ENCODE peak calls at places on chromosomes 1 and 21, in nine cellular contexts. One of them, this sample, is unnamed.
A peak's percentile ranks its signal among the peaks of the same experiment; 100 is the strongest.

GRCh38 chr1:65002508-65003315 is 36.4 kb upstream of the JAK1 start:
- DNase-seq in CD8-positive, alpha-beta memory T cell: peak; percentile 79
- DNase-seq in fibroblast of lung: peak; percentile 85
- DNase-seq in ovary: peak; percentile 96
- DNase-seq in thoracic aorta: peak; percentile 85
- DNase-seq in tibial nerve: peak; percentile 88
- DNase-seq in HCT116: peak; percentile 29
- DNase-seq in GM23248: peak; percentile 97
- DNase-seq in CD8-positive, alpha-beta T cell: peak; percentile 86
- DNase-seq in this sample: peak; percentile 70

GRCh38 chr1:24022611-24023359 is 42.7 kb upstream of the SRSF10 start:
- DNase-seq in CD8-positive, alpha-beta memory T cell: no peak
- DNase-seq in fibroblast of lung: peak; percentile 81
- DNase-seq in ovary: no peak
- DNase-seq in thoracic aorta: no peak
- DNase-seq in tibial nerve: no peak
- DNase-seq in HCT116: no peak
- DNase-seq in GM23248: peak; percentile 92
- DNase-seq in CD8-positive, alpha-beta T cell: no peak
- DNase-seq in this sample: peak; percentile 51

GRCh38 chr1:96400074-96400473 is 321.5 kb upstream of the PTBP2 start:
- DNase-seq in CD8-positive, alpha-beta memory T cell: no peak
- DNase-seq in fibroblast of lung: no peak
- DNase-seq in ovary: no peak
- DNase-seq in thoracic aorta: no peak
- DNase-seq in tibial nerve: no peak
- DNase-seq in HCT116: no peak
- DNase-seq in GM23248: no peak
- DNase-seq in CD8-positive, alpha-beta T cell: no peak
- DNase-seq in this sample: no peak

GRCh38 chr1:228315484-228315944 is 91.1 kb downstream of the TRIM11 start:
- DNase-seq in CD8-positive, alpha-beta memory T cell: peak; percentile 44
- DNase-seq in fibroblast of lung: no peak
- DNase-seq in ovary: no peak
- DNase-seq in thoracic aorta: no peak
- DNase-seq in tibial nerve: peak; percentile 4
- DNase-seq in HCT116: no peak
- DNase-seq in GM23248: no peak
- DNase-seq in CD8-positive, alpha-beta T cell: no peak
- DNase-seq in this sample: no peak

GRCh38 chr21:16058896-16059295 is 329.1 kb downstream of the USP25 start:
- DNase-seq in CD8-positive, alpha-beta memory T cell: no peak
- DNase-seq in fibroblast of lung: no peak
- DNase-seq in ovary: no peak
- DNase-seq in thoracic aorta: no peak
- DNase-seq in tibial nerve: no peak
- DNase-seq in HCT116: no peak
- DNase-seq in GM23248: peak; percentile 32
- DNase-seq in CD8-positive, alpha-beta T cell: no peak
- DNase-seq in this sample: no peak

GRCh38 chr1:227729881-227730629 is 5.0 kb downstream of the JMJD4 start:
- DNase-seq in CD8-positive, alpha-beta memory T cell: peak; percentile 61
- DNase-seq in fibroblast of lung: peak; percentile 65
- DNase-seq in ovary: peak; percentile 75
- DNase-seq in thoracic aorta: no peak
- DNase-seq in tibial nerve: no peak
- DNase-seq in HCT116: peak; percentile 27
- DNase-seq in GM23248: peak; percentile 83
- DNase-seq in CD8-positive, alpha-beta T cell: no peak
- DNase-seq in this sample: peak; percentile 40

GRCh38 chr1:110672753-110673108 is 2.0 kb downstream of the KCNA3 start:
- DNase-seq in CD8-positive, alpha-beta memory T cell: peak; percentile 71
- DNase-seq in fibroblast of lung: no peak
- DNase-seq in ovary: no peak
- DNase-seq in thoracic aorta: no peak
- DNase-seq in tibial nerve: no peak
- DNase-seq in HCT116: no peak
- DNase-seq in GM23248: no peak
- DNase-seq in CD8-positive, alpha-beta T cell: peak; percentile 62
- DNase-seq in this sample: no peak

GRCh38 chr1:24540906-24541710 is 14.8 kb upstream of the NCMAP start:
- DNase-seq in CD8-positive, alpha-beta memory T cell: no peak
- DNase-seq in fibroblast of lung: peak; percentile 82
- DNase-seq in ovary: no peak
- DNase-seq in thoracic aorta: no peak
- DNase-seq in tibial nerve: no peak
- DNase-seq in HCT116: no peak
- DNase-seq in GM23248: peak; percentile 80
- DNase-seq in CD8-positive, alpha-beta T cell: no peak
- DNase-seq in this sample: peak; percentile 64

GRCh38 chr1:39395357-39395831 is 96.0 kb upstream of the BMP8A start:
- DNase-seq in CD8-positive, alpha-beta memory T cell: no peak
- DNase-seq in fibroblast of lung: peak; percentile 74
- DNase-seq in ovary: no peak
- DNase-seq in thoracic aorta: no peak
- DNase-seq in tibial nerve: no peak
- DNase-seq in HCT116: peak; percentile 77
- DNase-seq in GM23248: peak; percentile 82
- DNase-seq in CD8-positive, alpha-beta T cell: no peak
- DNase-seq in this sample: no peak

GRCh38 chr1:82395450-82395849 is 594.7 kb downstream of the ADGRL2 start:
- DNase-seq in CD8-positive, alpha-beta memory T cell: no peak
- DNase-seq in fibroblast of lung: no peak
- DNase-seq in ovary: no peak
- DNase-seq in thoracic aorta: no peak
- DNase-seq in tibial nerve: no peak
- DNase-seq in HCT116: no peak
- DNase-seq in GM23248: no peak
- DNase-seq in CD8-positive, alpha-beta T cell: no peak
- DNase-seq in this sample: no peak

GRCh38 chr1:67749844-67750689 is 65.1 kb downstream of the GADD45A start:
- DNase-seq in CD8-positive, alpha-beta memory T cell: no peak
- DNase-seq in fibroblast of lung: peak; percentile 89
- DNase-seq in ovary: peak; percentile 24
- DNase-seq in thoracic aorta: peak; percentile 62
- DNase-seq in tibial nerve: no peak
- DNase-seq in HCT116: peak; percentile 59
- DNase-seq in GM23248: peak; percentile 91
- DNase-seq in CD8-positive, alpha-beta T cell: no peak
- DNase-seq in this sample: peak; percentile 15

GRCh38 chr1:74946389-74946788 is 187.8 kb upstream of the LHX8 start:
- DNase-seq in CD8-positive, alpha-beta memory T cell: no peak
- DNase-seq in fibroblast of lung: no peak
- DNase-seq in ovary: no peak
- DNase-seq in thoracic aorta: no peak
- DNase-seq in tibial nerve: no peak
- DNase-seq in HCT116: no peak
- DNase-seq in GM23248: no peak
- DNase-seq in CD8-positive, alpha-beta T cell: no peak
- DNase-seq in this sample: no peak

GRCh38 chr1:77874804-77875445 is 13.5 kb upstream of the NEXN start:
- DNase-seq in CD8-positive, alpha-beta memory T cell: no peak
- DNase-seq in fibroblast of lung: peak; percentile 74
- DNase-seq in ovary: no peak
- DNase-seq in thoracic aorta: no peak
- DNase-seq in tibial nerve: no peak
- DNase-seq in HCT116: no peak
- DNase-seq in GM23248: peak; percentile 77
- DNase-seq in CD8-positive, alpha-beta T cell: no peak
- DNase-seq in this sample: no peak

GRCh38 chr1:85048296-85049064 is at the start of gene MCOLN3:
- DNase-seq in CD8-positive, alpha-beta memory T cell: peak; percentile 50
- DNase-seq in fibroblast of lung: no peak
- DNase-seq in ovary: peak; percentile 26
- DNase-seq in thoracic aorta: no peak
- DNase-seq in tibial nerve: no peak
- DNase-seq in HCT116: peak; percentile 19
- DNase-seq in GM23248: peak; percentile 61
- DNase-seq in CD8-positive, alpha-beta T cell: peak; percentile 30
- DNase-seq in this sample: peak; percentile 42

GRCh38 chr21:31509108-31510017 is 150.1 kb upstream of the SOD1 start:
- DNase-seq in CD8-positive, alpha-beta memory T cell: peak; percentile 61
- DNase-seq in fibroblast of lung: no peak
- DNase-seq in ovary: no peak
- DNase-seq in thoracic aorta: no peak
- DNase-seq in tibial nerve: no peak
- DNase-seq in HCT116: peak; percentile 67
- DNase-seq in GM23248: peak; percentile 45
- DNase-seq in CD8-positive, alpha-beta T cell: peak; percentile 67
- DNase-seq in this sample: peak; percentile 57

GRCh38 chr1:77100870-77101269 is 118.4 kb downstream of the PIGK start:
- DNase-seq in CD8-positive, alpha-beta memory T cell: no peak
- DNase-seq in fibroblast of lung: no peak
- DNase-seq in ovary: no peak
- DNase-seq in thoracic aorta: no peak
- DNase-seq in tibial nerve: no peak
- DNase-seq in HCT116: no peak
- DNase-seq in GM23248: peak; percentile 17
- DNase-seq in CD8-positive, alpha-beta T cell: no peak
- DNase-seq in this sample: no peak

GRCh38 chr1:63322248-63322943 is at the start of gene FOXD3:
- DNase-seq in CD8-positive, alpha-beta memory T cell: no peak
- DNase-seq in fibroblast of lung: peak; percentile 54
- DNase-seq in ovary: peak; percentile 52
- DNase-seq in thoracic aorta: no peak
- DNase-seq in tibial nerve: peak; percentile 57
- DNase-seq in HCT116: peak; percentile 27
- DNase-seq in GM23248: peak; percentile 71
- DNase-seq in CD8-positive, alpha-beta T cell: no peak
- DNase-seq in this sample: peak; percentile 53

DNA sequence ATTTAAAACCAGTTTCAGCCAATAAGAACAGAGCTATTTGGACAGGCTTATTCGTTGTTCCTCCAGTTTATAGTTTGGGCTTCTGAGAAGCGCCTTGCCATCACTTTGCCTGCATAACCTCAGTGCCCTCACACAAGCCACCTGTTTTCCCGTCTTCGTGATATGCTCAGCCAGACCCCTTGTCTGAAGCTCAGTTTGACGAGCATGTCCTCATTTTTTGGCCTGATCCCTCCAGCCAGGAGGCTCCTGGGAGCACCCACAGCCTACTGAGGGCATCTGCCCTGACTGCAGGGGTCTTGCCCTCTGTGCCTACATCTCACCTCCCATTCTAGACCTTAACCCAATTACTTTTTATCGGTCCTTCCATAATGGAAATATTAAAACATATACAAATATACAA is 95.3 kb downstream of the ADARB1 start:
- DNase-seq in CD8-positive, alpha-beta memory T cell: no peak
- DNase-seq in fibroblast of lung: no peak
- DNase-seq in ovary: no peak
- DNase-seq in thoracic aorta: no peak
- DNase-seq in tibial nerve: no peak
- DNase-seq in HCT116: no peak
- DNase-seq in GM23248: no peak
- DNase-seq in CD8-positive, alpha-beta T cell: no peak
- DNase-seq in this sample: no peak
- H3K36me3 ChIP-seq in CD8-positive, alpha-beta memory T cell: no peaks in the 10 kb centered on the region
- H3K36me3 ChIP-seq in fibroblast of lung: no peaks in the 10 kb centered on the region
- H3K36me3 ChIP-seq in ovary: no peaks in the 10 kb centered on the region
- H3K36me3 ChIP-seq in thoracic aorta: peaks cover 8% of the 10 kb centered on the region
- H3K36me3 ChIP-seq in tibial nerve: peaks cover 15% of the 10 kb centered on the region
- H3K36me3 ChIP-seq in HCT116: no peaks in the 10 kb centered on the region
- H3K36me3 ChIP-seq in GM23248: no peaks in the 10 kb centered on the region
- H3K36me3 ChIP-seq in CD8-positive, alpha-beta T cell: no peaks in the 10 kb centered on the region
- H3K36me3 ChIP-seq in this sample: no peaks in the 10 kb centered on the region

GRCh38 chr1:158020877-158021630 is 27.6 kb downstream of the KIRREL1 start:
- DNase-seq in CD8-positive, alpha-beta memory T cell: no peak
- DNase-seq in fibroblast of lung: no peak
- DNase-seq in ovary: no peak
- DNase-seq in thoracic aorta: no peak
- DNase-seq in tibial nerve: no peak
- DNase-seq in HCT116: no peak
- DNase-seq in GM23248: peak; percentile 60
- DNase-seq in CD8-positive, alpha-beta T cell: no peak
- DNase-seq in this sample: no peak
- H3K4me1 ChIP-seq in CD8-positive, alpha-beta memory T cell: no peaks in the 10 kb centered on the region
- H3K4me1 ChIP-seq in fibroblast of lung: peaks cover 66% of the 10 kb centered on the region
- H3K4me1 ChIP-seq in ovary: peaks cover 36% of the 10 kb centered on the region
- H3K4me1 ChIP-seq in thoracic aorta: peaks cover 76% of the 10 kb centered on the region
- H3K4me1 ChIP-seq in tibial nerve: peaks cover 87% of the 10 kb centered on the region
- H3K4me1 ChIP-seq in HCT116: peaks cover 69% of the 10 kb centered on the region
- H3K4me1 ChIP-seq in GM23248: peaks cover 87% of the 10 kb centered on the region
- H3K4me1 ChIP-seq in CD8-positive, alpha-beta T cell: no peaks in the 10 kb centered on the region
- H3K4me1 ChIP-seq in this sample: peaks cover 54% of the 10 kb centered on the region

DNA sequence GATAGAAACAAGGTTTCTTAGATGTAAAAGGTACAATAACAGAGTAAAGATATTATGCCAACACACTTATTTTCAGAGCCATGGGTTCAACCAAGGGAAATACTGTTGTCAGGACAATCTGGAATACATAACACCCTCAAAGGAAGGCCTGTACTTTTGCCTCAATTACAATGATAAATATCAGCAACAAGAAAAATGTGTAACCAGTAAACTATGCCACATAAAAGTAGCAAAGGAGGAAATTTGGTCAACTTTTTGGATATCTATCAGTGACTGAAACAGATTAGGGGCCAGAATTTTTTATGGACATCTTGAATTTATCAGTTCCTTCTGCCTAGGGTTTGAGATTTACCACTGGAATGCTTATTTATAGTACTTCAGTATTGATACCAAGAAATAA is 24.6 kb upstream of the RAP1GAP start:
- DNase-seq in CD8-positive, alpha-beta memory T cell: no peak
- DNase-seq in fibroblast of lung: no peak
- DNase-seq in ovary: no peak
- DNase-seq in thoracic aorta: no peak
- DNase-seq in tibial nerve: no peak
- DNase-seq in HCT116: no peak
- DNase-seq in GM23248: peak; percentile 15
- DNase-seq in CD8-positive, alpha-beta T cell: no peak
- DNase-seq in this sample: no peak
- H3K36me3 ChIP-seq in CD8-positive, alpha-beta memory T cell: peaks cover 43% of the 10 kb centered on the region
- H3K36me3 ChIP-seq in fibroblast of lung: peaks cover 4% of the 10 kb centered on the region
- H3K36me3 ChIP-seq in ovary: no peaks in the 10 kb centered on the region
- H3K36me3 ChIP-seq in thoracic aorta: peaks cover 33% of the 10 kb centered on the region
- H3K36me3 ChIP-seq in tibial nerve: peaks cover 78% of the 10 kb centered on the region
- H3K36me3 ChIP-seq in HCT116: peaks cover 13% of the 10 kb centered on the region
- H3K36me3 ChIP-seq in GM23248: peaks cover 49% of the 10 kb centered on the region
- H3K36me3 ChIP-seq in CD8-positive, alpha-beta T cell: peaks cover 35% of the 10 kb centered on the region
- H3K36me3 ChIP-seq in this sample: no peaks in the 10 kb centered on the region

DNA sequence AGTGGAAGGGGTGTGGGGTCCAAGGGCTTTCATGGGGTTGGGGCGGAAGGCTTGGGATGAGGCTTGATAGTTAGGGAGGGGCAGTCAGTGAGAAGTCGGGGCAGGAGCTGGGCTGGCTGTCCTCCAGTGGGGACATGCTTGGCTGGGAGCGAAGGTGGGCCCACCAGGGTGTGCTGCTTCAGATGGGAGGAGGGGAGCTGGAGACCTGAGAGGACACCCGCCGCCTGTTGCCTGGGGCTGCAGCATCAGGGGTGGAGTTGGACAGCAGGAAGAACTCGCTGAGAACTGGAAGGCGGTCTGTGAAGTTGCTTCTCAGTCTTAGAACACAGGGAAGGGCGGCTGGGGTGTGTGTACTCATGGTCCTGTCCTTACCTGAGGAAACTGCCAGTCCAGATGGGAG is 1.6 kb downstream of the THEM5 start:
- DNase-seq in CD8-positive, alpha-beta memory T cell: no peak
- DNase-seq in fibroblast of lung: no peak
- DNase-seq in ovary: no peak
- DNase-seq in thoracic aorta: no peak
- DNase-seq in tibial nerve: no peak
- DNase-seq in HCT116: no peak
- DNase-seq in GM23248: no peak
- DNase-seq in CD8-positive, alpha-beta T cell: no peak
- DNase-seq in this sample: no peak
- H3K4me1 ChIP-seq in CD8-positive, alpha-beta memory T cell: no peaks in the 10 kb centered on the region
- H3K4me1 ChIP-seq in fibroblast of lung: no peaks in the 10 kb centered on the region
- H3K4me1 ChIP-seq in ovary: peaks cover 4% of the 10 kb centered on the region
- H3K4me1 ChIP-seq in thoracic aorta: no peaks in the 10 kb centered on the region
- H3K4me1 ChIP-seq in tibial nerve: no peaks in the 10 kb centered on the region
- H3K4me1 ChIP-seq in HCT116: no peaks in the 10 kb centered on the region
- H3K4me1 ChIP-seq in GM23248: peaks cover 6% of the 10 kb centered on the region
- H3K4me1 ChIP-seq in CD8-positive, alpha-beta T cell: no peaks in the 10 kb centered on the region
- H3K4me1 ChIP-seq in this sample: no peaks in the 10 kb centered on the region